ENCODE peak calls at places on chromosome 12, in five cellular contexts. A is lower lobe of right lung; L is effector CD4-positive, alpha-beta T cell; R is H4; O is LHCN-M2. T is an unnamed sample.

GRCh38 chr12:46617167-46617566 is 208.6 kb downstream of the SLC38A4 start:
- DNase-seq in A (no peak), L (no peak), R (no peak), O (no peak), T (no peak)

GRCh38 chr12:16555630-16556029 is 50.3 kb downstream of the LMO3 start:
- DNase-seq in A (no peak), L (no peak), R (no peak), O (no peak), T (no peak)

GRCh38 chr12:53892760-53893159 is 45.9 kb upstream of the HOXC13 start:
- DNase-seq in A (no peak), L (no peak), R (no peak), O (no peak), T (no peak)

GRCh38 chr12:14373202-14373601 is 7.7 kb downstream of the ATF7IP start:
- DNase-seq in A (no peak), L (no peak), R (peak), O (peak), T (no peak)

GRCh38 chr12:126545411-126545810 is 1480.2 kb downstream of the AACS start:
- DNase-seq in A (no peak), L (no peak), R (peak), O (no peak), T (no peak)

GRCh38 chr12:30694412-30694955 is 1.2 kb downstream of the IPO8 start:
- DNase-seq in A (no peak), L (no peak), R (no peak), O (peak), T (no peak)

GRCh38 chr12:48814313-48815280 is 3.7 kb upstream of the CACNB3 start:
- DNase-seq in A (peak), L (peak), R (peak), O (peak), T (peak)

GRCh38 chr12:116874324-116874995 is 6.8 kb downstream of the HRK start:
- DNase-seq in A (no peak), L (no peak), R (no peak), O (no peak), T (no peak)

GRCh38 chr12:102948941-102949352 is 8.5 kb upstream of the ASCL1 start:
- DNase-seq in A (no peak), L (peak), R (peak), O (peak), T (no peak)

GRCh38 chr12:121812320-121812871 is 8.6 kb downstream of the SETD1B start:
- DNase-seq in A (peak), L (no peak), R (peak), O (peak), T (no peak)

T was measured in type B pancreatic cell.